ENCODE peak calls at places on chromosome 13, in ten cellular contexts. X is HCT116, O is GM23248, J is endothelial cell of umbilical vein, G is colonic mucosa, A is GM12878, S is neural progenitor cell, T is mammary epithelial cell, D is MM.1S, N is NT2/D1. Z is an unnamed sample.

GRCh38 chr13:30576528-30576927 is 41.2 kb upstream of the USPL1 start:
- DNase-seq in X (no peak), O (no peak), J (no peak), G (no peak), A (no peak), S (no peak), T (peak), D (no peak), N (no peak), Z (peak)

GRCh38 chr13:26742691-26743358 is 17.8 kb downstream of the GPR12 start:
- DNase-seq in X (no peak), O (no peak), J (no peak), G (no peak), A (no peak), S (peak), T (no peak), D (no peak), N (no peak), Z (no peak)

GRCh38 chr13:40061466-40062450 is 406.3 kb downstream of the COG6 start:
- DNase-seq in X (no peak), O (peak), J (no peak), G (no peak), A (no peak), S (no peak), T (peak), D (no peak), N (no peak), Z (no peak)

GRCh38 chr13:100434010-100434763 is 154.4 kb downstream of the GGACT start:
- DNase-seq in X (peak), O (peak), J (peak), G (no peak), A (peak), S (no peak), T (peak), D (no peak), N (no peak), Z (peak)

GRCh38 chr13:67390462-67391093 is 160.4 kb upstream of the PCDH9 start:
- DNase-seq in X (no peak), O (no peak), J (no peak), G (no peak), A (no peak), S (no peak), T (no peak), D (no peak), N (no peak), Z (peak)

GRCh38 chr13:30766234-30766633 is 30.9 kb downstream of the ALOX5AP start:
- DNase-seq in X (no peak), O (no peak), J (no peak), G (no peak), A (no peak), S (no peak), T (no peak), D (no peak), N (no peak), Z (no peak)

GRCh38 chr13:33383724-33384577 is 98.4 kb upstream of the STARD13 start:
- DNase-seq in X (no peak), O (no peak), J (no peak), G (no peak), A (no peak), S (no peak), T (no peak), D (no peak), N (no peak), Z (no peak)

GRCh38 chr13:112812306-112813034 is 122.6 kb downstream of the ATP11A start:
- DNase-seq in X (no peak), O (no peak), J (no peak), G (no peak), A (no peak), S (no peak), T (no peak), D (no peak), N (no peak), Z (no peak)

GRCh38 chr13:94263038-94263437 is 216.4 kb downstream of the DCT start:
- DNase-seq in X (no peak), O (no peak), J (no peak), G (no peak), A (no peak), S (no peak), T (no peak), D (no peak), N (no peak), Z (no peak)

GRCh38 chr13:38566023-38566422 is 120.9 kb upstream of the FREM2 start:
- DNase-seq in X (no peak), O (no peak), J (no peak), G (no peak), A (no peak), S (no peak), T (no peak), D (no peak), N (no peak), Z (no peak)

GRCh38 chr13:70249332-70250064 is 141.2 kb upstream of the KLHL1 start:
- DNase-seq in X (peak), O (no peak), J (peak), G (no peak), A (no peak), S (peak), T (peak), D (no peak), N (peak), Z (peak)

GRCh38 chr13:76685938-76686337 is 200.3 kb downstream of the KCTD12 start:
- DNase-seq in X (no peak), O (no peak), J (no peak), G (no peak), A (no peak), S (no peak), T (no peak), D (no peak), N (no peak), Z (no peak)

GRCh38 chr13:59413121-59413520 is 750.6 kb downstream of the DIAPH3 start:
- DNase-seq in X (no peak), O (no peak), J (no peak), G (no peak), A (peak), S (no peak), T (no peak), D (no peak), N (no peak), Z (no peak)

GRCh38 chr13:36297259-36297599 is 385 bp downstream of the CCDC169 start:
- DNase-seq in X (no peak), O (peak), J (no peak), G (peak), A (no peak), S (no peak), T (no peak), D (no peak), N (no peak), Z (peak)

GRCh38 chr13:58855283-58855682 is 1223.7 kb downstream of the PCDH17 start:
- DNase-seq in X (no peak), O (no peak), J (no peak), G (no peak), A (no peak), S (no peak), T (no peak), D (no peak), N (no peak), Z (peak)

GRCh38 chr13:67859904-67860303 is 629.8 kb upstream of the PCDH9 start:
- DNase-seq in X (no peak), O (no peak), J (no peak), G (no peak), A (no peak), S (no peak), T (no peak), D (no peak), N (no peak), Z (no peak)

GRCh38 chr13:75353786-75354193 is 128.2 kb downstream of the TBC1D4 start:
- DNase-seq in X (no peak), O (peak), J (no peak), G (no peak), A (no peak), S (no peak), T (no peak), D (peak), N (no peak), Z (no peak)

GRCh38 chr13:32086791-32087441 is 55.3 kb downstream of the FRY start:
- DNase-seq in X (no peak), O (peak), J (no peak), G (no peak), A (no peak), S (no peak), T (no peak), D (no peak), N (no peak), Z (no peak)

GRCh38 chr13:74715718-74716117 is 581.5 kb upstream of the KLF12 start:
- DNase-seq in X (no peak), O (peak), J (no peak), G (no peak), A (no peak), S (no peak), T (peak), D (no peak), N (no peak), Z (no peak)

GRCh38 chr13:86909318-86909717 is 761.9 kb upstream of the SLITRK5 start:
- DNase-seq in X (no peak), O (no peak), J (no peak), G (no peak), A (no peak), S (no peak), T (no peak), D (no peak), N (no peak), Z (no peak)

GRCh38 chr13:64278493-64278892 is 2862.8 kb upstream of the PCDH20 start:
- DNase-seq in X (no peak), O (peak), J (peak), G (no peak), A (no peak), S (no peak), T (no peak), D (no peak), N (no peak), Z (peak)

GRCh38 chr13:106593131-106593530 is 25.2 kb upstream of the ARGLU1 start:
- DNase-seq in X (no peak), O (no peak), J (no peak), G (no peak), A (no peak), S (no peak), T (no peak), D (no peak), N (no peak), Z (no peak)

GRCh38 chr13:75479102-75479501 is 2.9 kb downstream of the TBC1D4 start:
- DNase-seq in X (no peak), O (no peak), J (no peak), G (no peak), A (no peak), S (no peak), T (no peak), D (no peak), N (no peak), Z (no peak)

GRCh38 chr13:65855276-65855675 is 1374.9 kb downstream of the PCDH9 start:
- DNase-seq in X (no peak), O (no peak), J (no peak), G (no peak), A (no peak), S (no peak), T (no peak), D (no peak), N (no peak), Z (peak)

GRCh38 chr13:66128692-66129269 is 1101.4 kb downstream of the PCDH9 start:
- DNase-seq in X (no peak), O (no peak), J (no peak), G (no peak), A (no peak), S (no peak), T (no peak), D (no peak), N (no peak), Z (no peak)

GRCh38 chr13:27203854-27204253 is 32.2 kb upstream of the USP12 start:
- DNase-seq in X (no peak), O (peak), J (peak), G (no peak), A (no peak), S (no peak), T (peak), D (no peak), N (no peak), Z (no peak)

GRCh38 chr13:38366954-38367645 is 17.4 kb downstream of the UFM1 start:
- DNase-seq in X (no peak), O (peak), J (peak), G (no peak), A (no peak), S (no peak), T (peak), D (no peak), N (no peak), Z (peak)

GRCh38 chr13:66657165-66657895 is 572.8 kb downstream of the PCDH9 start:
- DNase-seq in X (peak), O (peak), J (peak), G (no peak), A (no peak), S (peak), T (peak), D (no peak), N (no peak), Z (peak)

GRCh38 chr13:59666504-59666903 is 497.2 kb downstream of the DIAPH3 start:
- DNase-seq in X (no peak), O (no peak), J (peak), G (no peak), A (no peak), S (no peak), T (no peak), D (no peak), N (no peak), Z (peak)

GRCh38 chr13:93477238-93477637 is 250.6 kb downstream of the GPC6 start:
- DNase-seq in X (no peak), O (peak), J (no peak), G (no peak), A (no peak), S (no peak), T (no peak), D (no peak), N (no peak), Z (peak)

GRCh38 chr13:82330499-82330898 is 1551.8 kb downstream of the SLITRK1 start:
- DNase-seq in X (no peak), O (peak), J (peak), G (no peak), A (no peak), S (no peak), T (peak), D (peak), N (peak), Z (peak)

GRCh38 chr13:109140777-109141354 is 511.5 kb downstream of the MYO16 start:
- DNase-seq in X (no peak), O (no peak), J (no peak), G (no peak), A (no peak), S (no peak), T (no peak), D (no peak), N (no peak), Z (no peak)
- H3K9ac ChIP-seq in X (no peak), O (no peak), J (no peak), G (no peak), A (no peak), S (no peak), T (no peak), D (no peak), N (no peak), Z (no peak)

GRCh38 chr13:99015606-99016520 is 38.0 kb upstream of the DOCK9 start:
- DNase-seq in X (no peak), O (peak), J (no peak), G (no peak), A (no peak), S (no peak), T (no peak), D (no peak), N (no peak), Z (no peak)
- H3K9ac ChIP-seq in X (no peak), O (no peak), J (no peak), G (no peak), A (no peak), S (no peak), T (no peak), D (no peak), N (no peak), Z (no peak)

GRCh38 chr13:50783940-50784339 is 59.6 kb downstream of the DLEU7 start:
- DNase-seq in X (no peak), O (no peak), J (no peak), G (no peak), A (no peak), S (no peak), T (no peak), D (no peak), N (no peak), Z (no peak)
- H3K9ac ChIP-seq in X (no peak), O (no peak), J (no peak), G (no peak), A (no peak), S (no peak), T (no peak), D (no peak), N (no peak), Z (no peak)

GRCh38 chr13:85383291-85383690 is 415.9 kb downstream of the SLITRK6 start:
- DNase-seq in X (no peak), O (no peak), J (no peak), G (no peak), A (no peak), S (no peak), T (no peak), D (no peak), N (no peak), Z (no peak)

GRCh38 chr13:85381082-85381481 is 418.1 kb downstream of the SLITRK6 start:
- DNase-seq in X (no peak), O (no peak), J (no peak), G (no peak), A (no peak), S (no peak), T (no peak), D (no peak), N (no peak), Z (no peak)

GRCh38 chr13:85386424-85386823 is 412.8 kb downstream of the SLITRK6 start:
- DNase-seq in X (no peak), O (no peak), J (no peak), G (no peak), A (no peak), S (peak), T (no peak), D (no peak), N (no peak), Z (peak)
- H3K9ac ChIP-seq in X (no peak), O (no peak), J (no peak), G (no peak), A (no peak), S (no peak), T (no peak), D (no peak), N (no peak), Z (no peak)

GRCh38 chr13:43364210-43365041 is 341.0 kb downstream of the DNAJC15 start:
- DNase-seq in X (no peak), O (peak), J (peak), G (no peak), A (no peak), S (peak), T (no peak), D (no peak), N (no peak), Z (peak)
- H3K9ac ChIP-seq in X (no peak), O (peak), J (peak), G (no peak), A (no peak), S (no peak), T (no peak), D (no peak), N (no peak), Z (no peak)

DNA sequence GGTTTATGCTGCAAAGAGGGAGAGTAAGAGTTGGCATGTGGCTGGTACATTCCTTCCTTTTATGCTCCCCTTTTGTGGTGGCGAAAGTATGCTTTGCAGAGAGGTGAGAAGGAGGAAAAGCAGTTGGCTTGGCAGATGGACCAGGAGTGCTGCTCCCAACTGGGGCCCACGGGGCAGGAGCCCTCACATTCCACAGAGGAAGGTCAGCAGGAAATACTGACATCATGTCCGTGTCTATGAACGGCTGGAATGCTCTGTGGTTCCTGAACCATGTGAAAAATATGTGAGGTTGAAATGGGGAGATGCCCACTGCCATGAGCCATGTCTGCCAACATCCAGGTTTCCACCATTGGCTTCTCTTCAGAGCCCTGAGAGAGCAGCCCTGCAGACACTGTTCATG is 33.3 kb upstream of the GAS6 start:
- DNase-seq in X (no peak), O (peak), J (peak), G (no peak), A (no peak), S (no peak), T (peak), D (peak), N (no peak), Z (peak)
- H3K9ac ChIP-seq in X (no peak), O (peak), J (no peak), G (no peak), A (no peak), S (no peak), T (no peak), D (no peak), N (no peak), Z (no peak)

GRCh38 chr13:111211789-111212516 is 96.8 kb downstream of the ARHGEF7 start:
- DNase-seq in X (no peak), O (no peak), J (peak), G (no peak), A (no peak), S (peak), T (no peak), D (no peak), N (peak), Z (peak)

GRCh38 chr13:111209613-111210012 is 94.5 kb downstream of the ARHGEF7 start:
- DNase-seq in X (no peak), O (no peak), J (no peak), G (no peak), A (no peak), S (no peak), T (no peak), D (no peak), N (no peak), Z (no peak)

GRCh38 chr13:111210082-111210481 is 95.0 kb downstream of the ARHGEF7 start:
- DNase-seq in X (no peak), O (no peak), J (no peak), G (no peak), A (no peak), S (peak), T (no peak), D (no peak), N (no peak), Z (no peak)

GRCh38 chr13:111210488-111210887 is 95.4 kb downstream of the ARHGEF7 start:
- DNase-seq in X (no peak), O (peak), J (peak), G (no peak), A (no peak), S (peak), T (no peak), D (no peak), N (no peak), Z (peak)

DNA sequence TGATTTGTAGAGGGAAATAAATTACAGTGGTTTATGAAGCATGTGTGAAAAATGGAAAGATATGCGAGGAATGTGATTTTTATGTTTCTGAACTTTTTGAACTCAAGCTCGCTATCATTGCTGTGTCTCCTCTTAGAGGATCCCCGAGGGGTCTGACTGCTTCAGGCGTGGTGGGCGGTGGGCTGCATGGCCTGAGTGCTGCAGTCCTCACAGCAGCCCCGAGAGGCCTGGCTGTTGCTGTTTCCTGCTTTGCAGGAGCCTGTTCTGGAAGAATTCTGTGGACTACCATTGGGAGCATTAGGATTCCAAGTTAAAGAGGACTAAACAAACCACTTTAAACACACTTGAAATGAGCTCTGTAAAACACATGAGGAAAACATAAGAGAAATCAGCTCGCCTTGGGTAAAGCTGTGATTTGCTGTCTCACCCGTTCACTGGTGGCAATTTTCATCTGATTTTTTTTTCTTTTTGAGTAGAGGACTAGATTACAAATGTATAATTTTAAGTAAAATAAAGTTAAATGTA is 95.9 kb downstream of the ARHGEF7 start:
- DNase-seq in X (no peak), O (no peak), J (no peak), G (no peak), A (no peak), S (no peak), T (no peak), D (no peak), N (no peak), Z (no peak)
- H3K9ac ChIP-seq in X (peak), O (peak), J (peak), G (no peak), A (no peak), S (no peak), T (no peak), D (no peak), N (no peak), Z (no peak)

GRCh38 chr13:28611021-28611420 is 47.9 kb upstream of the POMP start:
- DNase-seq in X (no peak), O (no peak), J (no peak), G (no peak), A (no peak), S (no peak), T (no peak), D (no peak), N (no peak), Z (peak)
- H3K9ac ChIP-seq in X (no peak), O (no peak), J (no peak), G (no peak), A (no peak), S (no peak), T (no peak), D (no peak), N (no peak), Z (no peak)

GRCh38 chr13:23430664-23431063 is 2.8 kb downstream of the SACS start:
- DNase-seq in X (no peak), O (no peak), J (no peak), G (no peak), A (no peak), S (no peak), T (no peak), D (no peak), N (no peak), Z (no peak)

GRCh38 chr13:23436680-23437079 is 3.2 kb upstream of the SACS start:
- DNase-seq in X (no peak), O (no peak), J (no peak), G (no peak), A (no peak), S (no peak), T (no peak), D (no peak), N (no peak), Z (no peak)

GRCh38 chr13:23433171-23434153 is at the start of gene SACS:
- DNase-seq in X (no peak), O (peak), J (peak), G (no peak), A (no peak), S (peak), T (peak), D (no peak), N (peak), Z (peak)

GRCh38 chr13:23434431-23434830 is 929 bp upstream of the SACS start:
- DNase-seq in X (no peak), O (no peak), J (no peak), G (no peak), A (no peak), S (no peak), T (no peak), D (no peak), N (no peak), Z (no peak)

GRCh38 chr13:23432589-23432988 is 913 bp downstream of the SACS start:
- DNase-seq in X (no peak), O (no peak), J (no peak), G (no peak), A (no peak), S (peak), T (no peak), D (no peak), N (no peak), Z (peak)
- H3K9ac ChIP-seq in X (no peak), O (peak), J (peak), G (no peak), A (no peak), S (no peak), T (no peak), D (no peak), N (peak), Z (no peak)